ENCODE peak calls at places on chromosomes 1 and 21, in six cellular contexts. N, H, Z, J, K and E are unnamed samples.
A peak's percentile ranks its signal among the peaks of the same experiment; 100 is the strongest.

GRCh38 chr1:143652744-143653143 is 319.0 kb downstream of the FAM72C start:
- DNase-seq in N (no peak), H (no peak), Z (no peak), J (no peak), K (no peak), E (no peak)

GRCh38 chr1:167695150-167695549 is 26.6 kb upstream of the MPZL1 start:
- DNase-seq in N (no peak), H (no peak), Z (no peak), J (peak; percentile 22), K (no peak), E (no peak)

GRCh38 chr1:223143760-223144248 is 756 bp upstream of the TLR5 start:
- DNase-seq in N (no peak), H (peak; percentile 44), Z (no peak), J (no peak), K (peak; percentile 12), E (peak; percentile 21)

GRCh38 chr21:44875341-44875740 is 1.9 kb upstream of the PTTG1IP start:
- DNase-seq in N (no peak), H (peak; percentile 72), Z (no peak), J (peak; percentile 70), K (no peak), E (no peak)

GRCh38 chr1:42302034-42302433 is 33.0 kb downstream of the FOXJ3 start:
- DNase-seq in N (no peak), H (no peak), Z (no peak), J (no peak), K (no peak), E (no peak)

GRCh38 chr1:96361251-96361856 is 360.2 kb upstream of the PTBP2 start:
- DNase-seq in N (no peak), H (no peak), Z (no peak), J (no peak), K (no peak), E (no peak)

GRCh38 chr1:81170721-81171120 is 630.0 kb upstream of the ADGRL2 start:
- DNase-seq in N (no peak), H (no peak), Z (no peak), J (no peak), K (no peak), E (no peak)

GRCh38 chr1:83706354-83706938 is 292.5 kb downstream of the TTLL7 start:
- DNase-seq in N (no peak), H (no peak), Z (no peak), J (no peak), K (no peak), E (no peak)

GRCh38 chr1:156226116-156226538 is 13.3 kb downstream of the PMF1 start:
- DNase-seq in N (no peak), H (no peak), Z (no peak), J (no peak), K (no peak), E (no peak)

GRCh38 chr1:58933599-58933926 is 149.7 kb upstream of the JUN start:
- DNase-seq in N (no peak), H (no peak), Z (no peak), J (no peak), K (no peak), E (no peak)

GRCh38 chr1:55727010-55727409 is 511.8 kb upstream of the USP24 start:
- DNase-seq in N (no peak), H (no peak), Z (no peak), J (peak; percentile 76), K (no peak), E (no peak)

GRCh38 chr1:41802532-41803501 is 115.9 kb downstream of the HIVEP3 start:
- DNase-seq in N (no peak), H (no peak), Z (no peak), J (no peak), K (peak; percentile 56), E (peak; percentile 35)